ENCODE peak calls at places on chromosomes 2 and 18, in eight cellular contexts. One of them, this sample, is unnamed.

GRCh38 chr2:72082021-72082739 is 65.5 kb downstream of the CYP26B1 start:
- DNase-seq in endothelial cell of umbilical vein: no peak
- DNase-seq in uterus: no peak
- DNase-seq in upper lobe of right lung: no peak
- DNase-seq in fibroblast of lung: no peak
- DNase-seq in adrenal gland: no peak
- DNase-seq in MM.1S: no peak
- DNase-seq in suprapubic skin: no peak
- DNase-seq in this sample: no peak

GRCh38 chr2:60567919-60568874 is 14.7 kb upstream of the BCL11A start:
- DNase-seq in endothelial cell of umbilical vein: no peak
- DNase-seq in uterus: no peak
- DNase-seq in upper lobe of right lung: no peak
- DNase-seq in fibroblast of lung: no peak
- DNase-seq in adrenal gland: no peak
- DNase-seq in MM.1S: no peak
- DNase-seq in suprapubic skin: no peak
- DNase-seq in this sample: no peak

GRCh38 chr2:127859712-127860085 is 1.7 kb upstream of the POLR2D start:
- DNase-seq in endothelial cell of umbilical vein: no peak
- DNase-seq in uterus: no peak
- DNase-seq in upper lobe of right lung: peak; percentile 88
- DNase-seq in fibroblast of lung: no peak
- DNase-seq in adrenal gland: peak; percentile 69
- DNase-seq in MM.1S: peak; percentile 63
- DNase-seq in suprapubic skin: no peak
- DNase-seq in this sample: no peak

GRCh38 chr2:167240671-167241070 is 352.4 kb downstream of the XIRP2 start:
- DNase-seq in endothelial cell of umbilical vein: no peak
- DNase-seq in uterus: no peak
- DNase-seq in upper lobe of right lung: no peak
- DNase-seq in fibroblast of lung: peak; percentile 37
- DNase-seq in adrenal gland: no peak
- DNase-seq in MM.1S: no peak
- DNase-seq in suprapubic skin: no peak
- DNase-seq in this sample: no peak

GRCh38 chr18:3441290-3441689 is 8.7 kb upstream of the TGIF1 start:
- DNase-seq in endothelial cell of umbilical vein: peak; percentile 50
- DNase-seq in uterus: no peak
- DNase-seq in upper lobe of right lung: no peak
- DNase-seq in fibroblast of lung: peak; percentile 51
- DNase-seq in adrenal gland: peak; percentile 64
- DNase-seq in MM.1S: no peak
- DNase-seq in suprapubic skin: no peak
- DNase-seq in this sample: no peak

GRCh38 chr2:15664273-15665066 is 72.8 kb downstream of the DDX1 start:
- DNase-seq in endothelial cell of umbilical vein: no peak
- DNase-seq in uterus: no peak
- DNase-seq in upper lobe of right lung: no peak
- DNase-seq in fibroblast of lung: no peak
- DNase-seq in adrenal gland: no peak
- DNase-seq in MM.1S: no peak
- DNase-seq in suprapubic skin: no peak
- DNase-seq in this sample: no peak

GRCh38 chr18:76834379-76834778 is 12.0 kb downstream of the ZNF236 start:
- DNase-seq in endothelial cell of umbilical vein: no peak
- DNase-seq in uterus: no peak
- DNase-seq in upper lobe of right lung: no peak
- DNase-seq in fibroblast of lung: no peak
- DNase-seq in adrenal gland: no peak
- DNase-seq in MM.1S: no peak
- DNase-seq in suprapubic skin: no peak
- DNase-seq in this sample: no peak

GRCh38 chr2:135798275-135798705 is 38.7 kb downstream of the LCT start:
- DNase-seq in endothelial cell of umbilical vein: no peak
- DNase-seq in uterus: no peak
- DNase-seq in upper lobe of right lung: no peak
- DNase-seq in fibroblast of lung: no peak
- DNase-seq in adrenal gland: no peak
- DNase-seq in MM.1S: no peak
- DNase-seq in suprapubic skin: no peak
- DNase-seq in this sample: no peak

GRCh38 chr2:151793123-151793522 is 35.1 kb downstream of the ARL5A start:
- DNase-seq in endothelial cell of umbilical vein: no peak
- DNase-seq in uterus: no peak
- DNase-seq in upper lobe of right lung: no peak
- DNase-seq in fibroblast of lung: no peak
- DNase-seq in adrenal gland: no peak
- DNase-seq in MM.1S: no peak
- DNase-seq in suprapubic skin: no peak
- DNase-seq in this sample: no peak

GRCh38 chr2:151790689-151791088 is 37.5 kb downstream of the ARL5A start:
- DNase-seq in endothelial cell of umbilical vein: no peak
- DNase-seq in uterus: no peak
- DNase-seq in upper lobe of right lung: no peak
- DNase-seq in fibroblast of lung: no peak
- DNase-seq in adrenal gland: no peak
- DNase-seq in MM.1S: no peak
- DNase-seq in suprapubic skin: no peak
- DNase-seq in this sample: no peak

GRCh38 chr2:151795646-151796240 is 32.5 kb downstream of the ARL5A start:
- DNase-seq in endothelial cell of umbilical vein: no peak
- DNase-seq in uterus: no peak
- DNase-seq in upper lobe of right lung: no peak
- DNase-seq in fibroblast of lung: no peak
- DNase-seq in adrenal gland: no peak
- DNase-seq in MM.1S: no peak
- DNase-seq in suprapubic skin: no peak
- DNase-seq in this sample: no peak

GRCh38 chr2:151791545-151791944 is 36.7 kb downstream of the ARL5A start:
- DNase-seq in endothelial cell of umbilical vein: no peak
- DNase-seq in uterus: no peak
- DNase-seq in upper lobe of right lung: no peak
- DNase-seq in fibroblast of lung: no peak
- DNase-seq in adrenal gland: no peak
- DNase-seq in MM.1S: no peak
- DNase-seq in suprapubic skin: no peak
- DNase-seq in this sample: no peak

GRCh38 chr2:151792589-151792988 is 35.6 kb downstream of the ARL5A start:
- DNase-seq in endothelial cell of umbilical vein: no peak
- DNase-seq in uterus: no peak
- DNase-seq in upper lobe of right lung: no peak
- DNase-seq in fibroblast of lung: no peak
- DNase-seq in adrenal gland: no peak
- DNase-seq in MM.1S: no peak
- DNase-seq in suprapubic skin: no peak
- DNase-seq in this sample: no peak
- TF ChIP-seq CTCF in endothelial cell of umbilical vein: no peak
- TF ChIP-seq CTCF in uterus: no peak
- TF ChIP-seq CTCF in upper lobe of right lung: no peak
- TF ChIP-seq CTCF in fibroblast of lung: no peak
- TF ChIP-seq CTCF in adrenal gland: no peak
- TF ChIP-seq CTCF in MM.1S: no peak
- TF ChIP-seq CTCF in suprapubic skin: no peak
- TF ChIP-seq CTCF in this sample: no peak

GRCh38 chr18:31942301-31942998 is 478 bp downstream of the TRAPPC8 start:
- DNase-seq in endothelial cell of umbilical vein: peak; percentile 73
- DNase-seq in uterus: peak; percentile 19
- DNase-seq in upper lobe of right lung: peak; percentile 85
- DNase-seq in fibroblast of lung: peak; percentile 37
- DNase-seq in adrenal gland: no peak
- DNase-seq in MM.1S: peak; percentile 40
- DNase-seq in suprapubic skin: no peak
- DNase-seq in this sample: peak; percentile 74

GRCh38 chr18:31950620-31951019 is 7.7 kb upstream of the TRAPPC8 start:
- DNase-seq in endothelial cell of umbilical vein: no peak
- DNase-seq in uterus: no peak
- DNase-seq in upper lobe of right lung: no peak
- DNase-seq in fibroblast of lung: no peak
- DNase-seq in adrenal gland: no peak
- DNase-seq in MM.1S: no peak
- DNase-seq in suprapubic skin: no peak
- DNase-seq in this sample: no peak

GRCh38 chr18:31942999-31943894 is at the start of gene TRAPPC8:
- DNase-seq in endothelial cell of umbilical vein: peak; percentile 98
- DNase-seq in uterus: peak; percentile 98
- DNase-seq in upper lobe of right lung: peak; percentile 99
- DNase-seq in fibroblast of lung: peak; percentile 99
- DNase-seq in adrenal gland: peak; percentile 99
- DNase-seq in MM.1S: peak; percentile 98
- DNase-seq in suprapubic skin: peak; percentile 99
- DNase-seq in this sample: peak; percentile 99

GRCh38 chr18:31943895-31944816 is 1.2 kb upstream of the TRAPPC8 start:
- DNase-seq in endothelial cell of umbilical vein: peak; percentile 4
- DNase-seq in uterus: no peak
- DNase-seq in upper lobe of right lung: no peak
- DNase-seq in fibroblast of lung: no peak
- DNase-seq in adrenal gland: no peak
- DNase-seq in MM.1S: no peak
- DNase-seq in suprapubic skin: no peak
- DNase-seq in this sample: no peak

DNA sequence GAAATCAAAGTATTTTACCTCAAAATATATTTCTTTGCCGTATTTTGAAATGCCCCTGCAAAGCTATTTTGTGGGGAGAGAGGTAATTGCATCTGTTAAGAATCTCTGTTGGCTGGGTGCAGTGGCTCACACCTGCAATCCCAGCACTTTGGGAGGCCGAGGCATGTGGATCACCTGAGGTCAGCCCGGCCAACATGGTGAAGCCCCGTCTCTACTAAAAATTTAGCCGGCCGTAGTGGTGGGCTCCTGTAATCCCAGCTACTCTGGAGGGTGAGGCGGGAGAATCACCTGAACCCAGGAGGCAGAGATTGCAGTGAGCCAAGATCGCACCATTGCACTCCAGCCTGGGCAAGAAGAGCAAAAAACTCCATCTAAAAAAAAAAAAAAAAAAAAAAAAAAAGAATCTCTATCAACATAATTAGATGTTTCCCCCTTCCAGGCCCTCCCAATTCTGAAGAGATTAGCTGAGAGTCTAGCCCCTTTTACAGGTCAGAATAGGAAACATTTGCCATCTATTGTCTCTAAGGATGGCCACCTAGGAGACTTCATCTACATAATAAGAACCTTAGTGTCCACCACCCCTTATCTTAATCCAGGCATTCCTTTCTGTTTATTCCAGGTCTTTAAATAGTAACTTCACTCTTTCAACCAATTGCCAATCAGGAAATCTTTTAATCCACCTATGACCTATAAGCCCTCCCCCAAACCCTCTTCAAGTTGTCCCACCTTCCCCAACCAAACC is 3.5 kb upstream of the TRAPPC8 start:
- DNase-seq in endothelial cell of umbilical vein: no peak
- DNase-seq in uterus: no peak
- DNase-seq in upper lobe of right lung: no peak
- DNase-seq in fibroblast of lung: no peak
- DNase-seq in adrenal gland: no peak
- DNase-seq in MM.1S: no peak
- DNase-seq in suprapubic skin: no peak
- DNase-seq in this sample: no peak
- H3K4me1 ChIP-seq in endothelial cell of umbilical vein: peaks cover 12% of the 10 kb centered on the region
- H3K4me1 ChIP-seq in uterus: peaks cover 4% of the 10 kb centered on the region
- H3K4me1 ChIP-seq in upper lobe of right lung: peaks cover 12% of the 10 kb centered on the region
- H3K4me1 ChIP-seq in fibroblast of lung: no peaks in the 10 kb centered on the region
- H3K4me1 ChIP-seq in adrenal gland: peaks cover 9% of the 10 kb centered on the region
- H3K4me1 ChIP-seq in MM.1S: peaks cover 3% of the 10 kb centered on the region
- H3K4me1 ChIP-seq in suprapubic skin: peaks cover 20% of the 10 kb centered on the region
- H3K4me1 ChIP-seq in this sample: peaks cover 13% of the 10 kb centered on the region

GRCh38 chr2:63047193-63047533 is 3.5 kb upstream of the OTX1 start:
- DNase-seq in endothelial cell of umbilical vein: no peak
- DNase-seq in uterus: no peak
- DNase-seq in upper lobe of right lung: no peak
- DNase-seq in fibroblast of lung: no peak
- DNase-seq in adrenal gland: no peak
- DNase-seq in MM.1S: no peak
- DNase-seq in suprapubic skin: no peak
- DNase-seq in this sample: no peak

GRCh38 chr2:63048367-63049171 is 2.1 kb upstream of the OTX1 start:
- DNase-seq in endothelial cell of umbilical vein: peak; percentile 25
- DNase-seq in uterus: no peak
- DNase-seq in upper lobe of right lung: no peak
- DNase-seq in fibroblast of lung: no peak
- DNase-seq in adrenal gland: no peak
- DNase-seq in MM.1S: no peak
- DNase-seq in suprapubic skin: no peak
- DNase-seq in this sample: no peak

GRCh38 chr2:63050186-63050915 is at the start of gene OTX1:
- DNase-seq in endothelial cell of umbilical vein: peak; percentile 39
- DNase-seq in uterus: peak; percentile 14
- DNase-seq in upper lobe of right lung: peak; percentile 83
- DNase-seq in fibroblast of lung: no peak
- DNase-seq in adrenal gland: no peak
- DNase-seq in MM.1S: peak; percentile 84
- DNase-seq in suprapubic skin: peak; percentile 72
- DNase-seq in this sample: no peak

GRCh38 chr2:63049291-63050185 is 1.1 kb upstream of the OTX1 start:
- DNase-seq in endothelial cell of umbilical vein: peak; percentile 44
- DNase-seq in uterus: no peak
- DNase-seq in upper lobe of right lung: no peak
- DNase-seq in fibroblast of lung: no peak
- DNase-seq in adrenal gland: no peak
- DNase-seq in MM.1S: no peak
- DNase-seq in suprapubic skin: no peak
- DNase-seq in this sample: no peak

DNA sequence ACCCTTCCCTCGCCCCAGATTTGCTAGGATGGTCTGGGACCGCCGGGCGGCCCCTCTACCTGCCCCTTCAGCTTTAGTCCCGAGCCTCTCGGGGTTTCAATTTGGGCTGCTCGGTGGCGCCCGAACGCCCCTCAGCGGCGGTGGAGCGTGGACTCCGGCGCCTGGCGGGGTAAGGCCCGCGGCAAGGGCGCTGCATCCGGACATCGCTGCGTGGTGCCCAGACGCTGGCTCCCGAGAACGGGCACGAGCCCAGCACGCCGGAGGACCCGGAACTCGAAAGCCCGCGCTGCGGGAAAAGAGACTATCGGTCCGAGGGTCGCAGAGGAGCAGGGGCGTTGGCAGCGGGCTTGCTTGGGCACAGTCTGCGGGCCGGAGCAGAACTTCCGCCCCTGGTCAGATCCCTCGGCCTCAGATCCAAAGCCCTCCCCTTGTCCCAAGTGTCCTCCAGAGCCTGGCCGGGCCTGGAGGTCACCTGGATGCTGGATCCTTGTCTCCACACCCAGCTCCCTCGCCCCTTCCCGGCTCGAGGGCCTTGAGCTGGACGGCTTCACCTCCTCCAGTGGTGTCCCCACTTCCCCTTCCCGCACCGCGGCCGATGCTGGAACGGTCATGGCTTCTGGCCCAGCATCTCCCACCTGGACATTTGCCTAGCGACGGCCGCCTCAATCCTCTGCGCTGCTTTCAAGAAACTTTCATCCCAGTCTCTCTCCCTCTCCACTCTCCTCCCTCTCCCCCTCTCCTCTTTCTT is 2.9 kb upstream of the OTX1 start:
- DNase-seq in endothelial cell of umbilical vein: no peak
- DNase-seq in uterus: no peak
- DNase-seq in upper lobe of right lung: peak; percentile 65
- DNase-seq in fibroblast of lung: no peak
- DNase-seq in adrenal gland: no peak
- DNase-seq in MM.1S: no peak
- DNase-seq in suprapubic skin: no peak
- DNase-seq in this sample: no peak
- TF ChIP-seq CTCF in endothelial cell of umbilical vein: no peak
- TF ChIP-seq CTCF in uterus: no peak
- TF ChIP-seq CTCF in upper lobe of right lung: no peak
- TF ChIP-seq CTCF in fibroblast of lung: no peak
- TF ChIP-seq CTCF in adrenal gland: no peak
- TF ChIP-seq CTCF in MM.1S: no peak
- TF ChIP-seq CTCF in suprapubic skin: no peak
- TF ChIP-seq CTCF in this sample: no peak

DNA sequence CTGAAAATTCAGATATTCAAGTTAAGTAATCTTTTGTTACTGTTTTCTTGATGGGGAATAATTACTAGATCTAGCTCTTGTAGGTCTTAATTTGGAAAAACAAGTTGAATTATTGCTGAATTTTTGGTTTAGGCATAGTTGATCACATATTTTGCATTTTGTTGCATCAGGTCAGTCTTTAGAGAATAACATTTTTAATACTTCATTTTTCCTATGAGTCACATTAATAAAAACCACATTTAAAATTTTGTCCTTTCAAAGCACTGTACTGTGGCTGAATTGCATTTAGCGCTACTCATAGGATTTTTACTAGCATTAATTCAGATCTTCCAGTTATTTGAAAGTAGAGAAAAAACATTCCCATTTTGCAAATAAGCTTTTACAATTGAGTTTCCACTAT is 23.2 kb downstream of the MAP4K4 start:
- DNase-seq in endothelial cell of umbilical vein: no peak
- DNase-seq in uterus: no peak
- DNase-seq in upper lobe of right lung: no peak
- DNase-seq in fibroblast of lung: peak; percentile 30
- DNase-seq in adrenal gland: no peak
- DNase-seq in MM.1S: no peak
- DNase-seq in suprapubic skin: no peak
- DNase-seq in this sample: no peak
- H3K4me1 ChIP-seq in endothelial cell of umbilical vein: peaks cover 11% of the 10 kb centered on the region
- H3K4me1 ChIP-seq in uterus: no peaks in the 10 kb centered on the region
- H3K4me1 ChIP-seq in upper lobe of right lung: peaks cover 37% of the 10 kb centered on the region
- H3K4me1 ChIP-seq in fibroblast of lung: peaks cover 25% of the 10 kb centered on the region
- H3K4me1 ChIP-seq in adrenal gland: no peaks in the 10 kb centered on the region
- H3K4me1 ChIP-seq in MM.1S: no peaks in the 10 kb centered on the region
- H3K4me1 ChIP-seq in suprapubic skin: peaks cover 33% of the 10 kb centered on the region
- H3K4me1 ChIP-seq in this sample: peaks cover 76% of the 10 kb centered on the region